ENCODE peak calls at places on chromosomes 13 and 19, in four cellular contexts. P, B, J and N are unnamed samples.

GRCh38 chr13:74662895-74663294 is 528.7 kb upstream of the KLF12 start:
- DNase-seq in B (no peak), P (no peak), J (no peak), N (no peak)

GRCh38 chr13:32889986-32890565 is 126.1 kb upstream of the KL start:
- DNase-seq in P (no peak), B (no peak), J (no peak), N (no peak)

GRCh38 chr13:50085063-50085462 is 69.8 kb downstream of the KCNRG start:
- DNase-seq in P (peak; percentile 53), B (no peak), J (peak; percentile 20), N (no peak)

GRCh38 chr19:19485161-19485997 is 30.0 kb downstream of the TSSK6 start:
- DNase-seq in P (no peak), B (no peak), J (no peak), N (no peak)

GRCh38 chr13:45536224-45536623 is 71.5 kb downstream of the COG3 start:
- DNase-seq in P (no peak), B (no peak), J (no peak), N (no peak)

GRCh38 chr13:29509999-29510586 is 85.4 kb downstream of the SLC7A1 start:
- DNase-seq in B (no peak), P (no peak), J (no peak), N (no peak)

GRCh38 chr19:40718774-40719391 is 2.0 kb downstream of the ITPKC start:
- DNase-seq in B (peak; percentile 59), P (peak; percentile 71), J (peak; percentile 79), N (no peak)

GRCh38 chr13:95146486-95146885 is 154.8 kb downstream of the ABCC4 start:
- DNase-seq in B (no peak), J (no peak), P (no peak), N (no peak)

GRCh38 chr19:435056-435706 is 25.7 kb downstream of the SHC2 start:
- DNase-seq in J (no peak), B (no peak), P (no peak), N (no peak)

GRCh38 chr19:8363803-8364771 is at the start of gene ANGPTL4:
- DNase-seq in B (peak; percentile 63), P (peak; percentile 63), J (no peak), N (no peak)

GRCh38 chr13:31351376-31351775 is 151.6 kb downstream of the B3GLCT start:
- DNase-seq in J (no peak), B (no peak), P (no peak), N (no peak)

GRCh38 chr13:113670541-113670940 is 3.5 kb downstream of the GRK1 start:
- DNase-seq in P (no peak), J (no peak), B (no peak), N (no peak)

GRCh38 chr19:18320865-18321728 is 1.8 kb downstream of the LSM4 start:
- DNase-seq in J (no peak), B (no peak), P (no peak), N (no peak)

GRCh38 chr19:13502231-13502630 is 4.0 kb downstream of the CACNA1A start:
- DNase-seq in B (no peak), J (no peak), P (no peak), N (no peak)

GRCh38 chr13:45875951-45876350 is 24.4 kb upstream of the SIAH3 start:
- DNase-seq in J (no peak), B (peak; percentile 74), P (no peak), N (no peak)

GRCh38 chr19:42422576-42423461 is 4.4 kb downstream of the LIPE start:
- DNase-seq in J (peak; percentile 59), P (no peak), B (no peak), N (no peak)

GRCh38 chr19:18204394-18205179 is 745 bp upstream of the RAB3A start:
- DNase-seq in B (no peak), P (no peak), J (no peak), N (no peak)

GRCh38 chr13:39347926-39348901 is 254.8 kb downstream of the LHFPL6 start:
- DNase-seq in P (no peak), J (no peak), B (no peak), N (no peak)

GRCh38 chr13:77448689-77449088 is 86.8 kb upstream of the SCEL start:
- DNase-seq in J (no peak), P (no peak), B (no peak), N (no peak)

GRCh38 chr13:39051157-39051556 is 12.9 kb downstream of the NHLRC3 start:
- DNase-seq in P (peak; percentile 15), J (peak; percentile 13), B (peak; percentile 24), N (no peak)

GRCh38 chr19:51131780-51132680 is 7.3 kb downstream of the SIGLEC9 start:
- DNase-seq in P (peak; percentile 84), B (peak; percentile 10), J (no peak), N (no peak)

GRCh38 chr13:21371011-21371410 is 88.1 kb downstream of the ZDHHC20 start:
- DNase-seq in J (no peak), P (no peak), B (no peak), N (no peak)

GRCh38 chr19:33389574-33390119 is 16.1 kb downstream of the CEBPG start:
- DNase-seq in J (no peak), B (no peak), P (no peak), N (no peak)

GRCh38 chr13:24652346-24652745 is 27.9 kb upstream of the ATP12A start:
- DNase-seq in B (no peak), P (no peak), J (no peak), N (no peak)

GRCh38 chr13:30241537-30241936 is 65.8 kb downstream of the KATNAL1 start:
- DNase-seq in J (no peak), P (no peak), B (no peak), N (no peak)

GRCh38 chr19:33344210-33344609 is 29.3 kb upstream of the CEBPG start:
- DNase-seq in J (no peak), P (no peak), B (no peak), N (no peak)

GRCh38 chr19:6058411-6059201 is 51.7 kb downstream of the RFX2 start:
- DNase-seq in J (no peak), P (no peak), B (no peak), N (no peak)

GRCh38 chr13:64054306-64054705 is 2638.7 kb upstream of the PCDH20 start:
- DNase-seq in J (no peak), B (no peak), P (no peak), N (no peak)

GRCh38 chr13:39910041-39910440 is 254.6 kb downstream of the COG6 start:
- DNase-seq in J (no peak), P (no peak), B (no peak), N (no peak)

GRCh38 chr13:111548805-111549204 is 228.4 kb downstream of the TEX29 start:
- DNase-seq in P (no peak), B (no peak), J (no peak), N (no peak)

GRCh38 chr13:31950121-31950810 is 81.3 kb upstream of the FRY start:
- DNase-seq in B (no peak), P (no peak), J (no peak), N (no peak)

GRCh38 chr13:24668511-24668910 is 11.7 kb upstream of the ATP12A start:
- DNase-seq in P (no peak), J (no peak), B (no peak), N (no peak)

GRCh38 chr13:110538632-110539031 is 22.9 kb downstream of the RAB20 start:
- DNase-seq in B (no peak), J (no peak), P (no peak), N (no peak)

GRCh38 chr13:86282450-86282849 is 483.2 kb upstream of the SLITRK6 start:
- DNase-seq in J (no peak), B (no peak), P (no peak), N (no peak)

GRCh38 chr13:99386911-99387788 is 80.0 kb upstream of the GPR183 start:
- DNase-seq in P (peak; percentile 75), J (peak; percentile 35), B (peak; percentile 12), N (peak; percentile 32)
- TF ChIP-seq TCF7L2 in P (no peak), J (no peak), B (no peak), N (no peak)

GRCh38 chr13:48829536-48829935 is 146.2 kb upstream of the FNDC3A start:
- DNase-seq in B (no peak), P (no peak), J (no peak), N (no peak)

GRCh38 chr13:48831248-48831647 is 144.5 kb upstream of the FNDC3A start:
- DNase-seq in B (no peak), J (no peak), P (no peak), N (no peak)

GRCh38 chr13:48827709-48828108 is 148.0 kb upstream of the FNDC3A start:
- DNase-seq in J (no peak), P (no peak), B (no peak), N (no peak)

GRCh38 chr13:48826039-48826438 is 149.7 kb upstream of the FNDC3A start:
- DNase-seq in P (no peak), J (no peak), B (no peak), N (no peak)

GRCh38 chr13:48828962-48829405 is 146.7 kb upstream of the FNDC3A start:
- DNase-seq in P (no peak), B (no peak), J (no peak), N (no peak)
- H3K4me3 ChIP-seq in P (no peak overlapping the region), B (no peak overlapping the region), J (no peak overlapping the region), N (no peak overlapping the region)

DNA sequence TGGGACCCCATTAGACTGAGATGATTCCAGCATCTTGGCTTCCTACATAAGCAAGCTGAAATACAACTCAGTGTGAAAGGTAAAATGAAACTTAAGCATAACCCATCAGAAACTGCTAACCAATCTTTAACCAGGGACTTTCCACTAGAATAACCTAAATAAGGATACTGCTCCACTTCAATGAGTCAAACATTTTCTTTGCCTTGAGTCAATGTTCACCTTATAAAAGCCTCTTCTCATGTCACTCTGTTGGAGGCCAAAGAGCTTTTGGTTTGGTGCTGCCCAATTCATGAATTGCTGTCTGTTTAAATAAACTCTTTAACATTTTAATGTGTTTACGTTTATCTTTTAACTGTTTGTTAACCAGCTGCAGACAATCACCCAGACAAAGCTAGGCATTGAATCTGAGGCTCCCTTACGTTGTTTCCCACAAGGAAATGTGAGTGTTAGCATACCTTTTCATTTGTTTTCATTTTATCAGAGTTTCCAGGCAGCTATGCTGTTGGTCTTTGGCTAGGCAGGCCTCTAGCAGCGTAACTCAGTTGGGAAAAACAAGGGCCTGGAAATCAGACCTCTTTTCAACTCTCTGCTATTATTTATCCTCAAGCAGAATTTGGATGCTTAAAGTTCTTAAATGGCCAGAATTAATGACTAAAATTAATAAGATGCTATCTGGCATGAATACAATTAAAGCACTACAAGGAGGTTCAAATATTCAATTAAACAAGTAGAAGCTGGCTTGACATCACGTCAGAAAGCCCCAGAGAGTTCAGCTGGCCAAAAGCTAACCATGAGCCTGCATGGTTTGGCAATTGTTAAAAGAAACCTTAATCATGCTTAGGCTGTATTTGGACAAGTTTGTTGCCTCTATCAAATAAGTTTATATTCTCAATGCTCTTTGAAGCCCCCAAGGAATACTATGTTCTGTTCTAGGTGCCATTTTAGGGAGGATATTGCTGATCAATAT is 200.2 kb downstream of the DCLK1 start:
- DNase-seq in J (no peak), P (no peak), B (no peak), N (no peak)
- TF ChIP-seq TCF7L2 in J (no peak), P (no peak), B (no peak), N (no peak)

GRCh38 chr19:47240996-47241918 is 10.3 kb upstream of the BBC3 start:
- DNase-seq in P (peak; percentile 95), J (peak; percentile 68), B (peak; percentile 77), N (no peak)
- H3K4me3 ChIP-seq in P (no peak overlapping the region), J (peak overlapping the region; percentile 60), B (peak overlapping the region; percentile 39), N (peak overlapping the region; percentile 28)